ENCODE peak calls at places on chromosomes 3 and 15, in seven cellular contexts. One of them, this sample, is unnamed.

GRCh38 chr3:43647331-43648166 is 25.7 kb upstream of the ANO10 start:
- DNase-seq in KG1: no peak
- DNase-seq in foreskin fibroblast: no peak
- DNase-seq in activated naive CD4-positive, alpha-beta T cell treated with anti-CD3 and anti-CD28 coated beads, Interleukin-2, amount 10 ng/mL, durations not matched to agents 7 days and 5 days: no peak
- DNase-seq in astrocyte of the hippocampus: no peak
- DNase-seq in cardiac fibroblast: peak
- DNase-seq in endothelial cell of umbilical vein: no peak
- DNase-seq in this sample: no peak

GRCh38 chr3:89946863-89947262 is 839.4 kb downstream of the EPHA3 start:
- DNase-seq in KG1: no peak
- DNase-seq in foreskin fibroblast: no peak
- DNase-seq in activated naive CD4-positive, alpha-beta T cell treated with anti-CD3 and anti-CD28 coated beads, Interleukin-2, amount 10 ng/mL, durations not matched to agents 7 days and 5 days: no peak
- DNase-seq in astrocyte of the hippocampus: no peak
- DNase-seq in cardiac fibroblast: no peak
- DNase-seq in endothelial cell of umbilical vein: no peak
- DNase-seq in this sample: no peak

GRCh38 chr3:105722943-105723556 is 145.8 kb downstream of the CBLB start:
- DNase-seq in KG1: peak
- DNase-seq in foreskin fibroblast: no peak
- DNase-seq in activated naive CD4-positive, alpha-beta T cell treated with anti-CD3 and anti-CD28 coated beads, Interleukin-2, amount 10 ng/mL, durations not matched to agents 7 days and 5 days: no peak
- DNase-seq in astrocyte of the hippocampus: no peak
- DNase-seq in cardiac fibroblast: no peak
- DNase-seq in endothelial cell of umbilical vein: no peak
- DNase-seq in this sample: no peak

GRCh38 chr3:66450389-66451022 is 50.3 kb downstream of the LRIG1 start:
- DNase-seq in KG1: no peak
- DNase-seq in foreskin fibroblast: peak
- DNase-seq in activated naive CD4-positive, alpha-beta T cell treated with anti-CD3 and anti-CD28 coated beads, Interleukin-2, amount 10 ng/mL, durations not matched to agents 7 days and 5 days: no peak
- DNase-seq in astrocyte of the hippocampus: peak
- DNase-seq in cardiac fibroblast: peak
- DNase-seq in endothelial cell of umbilical vein: peak
- DNase-seq in this sample: peak

GRCh38 chr3:27978440-27978839 is 256.3 kb upstream of the EOMES start:
- DNase-seq in KG1: no peak
- DNase-seq in foreskin fibroblast: no peak
- DNase-seq in activated naive CD4-positive, alpha-beta T cell treated with anti-CD3 and anti-CD28 coated beads, Interleukin-2, amount 10 ng/mL, durations not matched to agents 7 days and 5 days: no peak
- DNase-seq in astrocyte of the hippocampus: peak
- DNase-seq in cardiac fibroblast: peak
- DNase-seq in endothelial cell of umbilical vein: no peak
- DNase-seq in this sample: no peak

GRCh38 chr15:92663250-92663951 is 7.8 kb upstream of the FAM174B start:
- DNase-seq in KG1: no peak
- DNase-seq in foreskin fibroblast: no peak
- DNase-seq in activated naive CD4-positive, alpha-beta T cell treated with anti-CD3 and anti-CD28 coated beads, Interleukin-2, amount 10 ng/mL, durations not matched to agents 7 days and 5 days: no peak
- DNase-seq in astrocyte of the hippocampus: no peak
- DNase-seq in cardiac fibroblast: no peak
- DNase-seq in endothelial cell of umbilical vein: no peak
- DNase-seq in this sample: no peak

GRCh38 chr3:19216669-19217337 is 68.5 kb downstream of the KCNH8 start:
- DNase-seq in KG1: no peak
- DNase-seq in foreskin fibroblast: no peak
- DNase-seq in activated naive CD4-positive, alpha-beta T cell treated with anti-CD3 and anti-CD28 coated beads, Interleukin-2, amount 10 ng/mL, durations not matched to agents 7 days and 5 days: no peak
- DNase-seq in astrocyte of the hippocampus: peak
- DNase-seq in cardiac fibroblast: no peak
- DNase-seq in endothelial cell of umbilical vein: no peak
- DNase-seq in this sample: no peak

GRCh38 chr3:188683032-188683491 is 488.7 kb upstream of the TPRG1 start:
- DNase-seq in KG1: no peak
- DNase-seq in foreskin fibroblast: peak
- DNase-seq in activated naive CD4-positive, alpha-beta T cell treated with anti-CD3 and anti-CD28 coated beads, Interleukin-2, amount 10 ng/mL, durations not matched to agents 7 days and 5 days: no peak
- DNase-seq in astrocyte of the hippocampus: peak
- DNase-seq in cardiac fibroblast: peak
- DNase-seq in endothelial cell of umbilical vein: no peak
- DNase-seq in this sample: no peak

GRCh38 chr15:84702961-84703482 is 12.9 kb downstream of the SEC11A start:
- DNase-seq in KG1: no peak
- DNase-seq in foreskin fibroblast: peak
- DNase-seq in activated naive CD4-positive, alpha-beta T cell treated with anti-CD3 and anti-CD28 coated beads, Interleukin-2, amount 10 ng/mL, durations not matched to agents 7 days and 5 days: no peak
- DNase-seq in astrocyte of the hippocampus: peak
- DNase-seq in cardiac fibroblast: peak
- DNase-seq in endothelial cell of umbilical vein: peak
- DNase-seq in this sample: peak

GRCh38 chr3:12175844-12176453 is 17.2 kb upstream of the TIMP4 start:
- DNase-seq in KG1: no peak
- DNase-seq in foreskin fibroblast: no peak
- DNase-seq in activated naive CD4-positive, alpha-beta T cell treated with anti-CD3 and anti-CD28 coated beads, Interleukin-2, amount 10 ng/mL, durations not matched to agents 7 days and 5 days: peak
- DNase-seq in astrocyte of the hippocampus: peak
- DNase-seq in cardiac fibroblast: peak
- DNase-seq in endothelial cell of umbilical vein: peak
- DNase-seq in this sample: no peak

GRCh38 chr15:76239786-76240185 is 71.5 kb downstream of the ETFA start:
- DNase-seq in KG1: no peak
- DNase-seq in foreskin fibroblast: no peak
- DNase-seq in activated naive CD4-positive, alpha-beta T cell treated with anti-CD3 and anti-CD28 coated beads, Interleukin-2, amount 10 ng/mL, durations not matched to agents 7 days and 5 days: no peak
- DNase-seq in astrocyte of the hippocampus: peak
- DNase-seq in cardiac fibroblast: no peak
- DNase-seq in endothelial cell of umbilical vein: no peak
- DNase-seq in this sample: no peak

GRCh38 chr15:64361259-64361658 is 5.3 kb upstream of the CSNK1G1 start:
- DNase-seq in KG1: no peak
- DNase-seq in foreskin fibroblast: no peak
- DNase-seq in activated naive CD4-positive, alpha-beta T cell treated with anti-CD3 and anti-CD28 coated beads, Interleukin-2, amount 10 ng/mL, durations not matched to agents 7 days and 5 days: no peak
- DNase-seq in astrocyte of the hippocampus: no peak
- DNase-seq in cardiac fibroblast: no peak
- DNase-seq in endothelial cell of umbilical vein: no peak
- DNase-seq in this sample: no peak

GRCh38 chr3:53230041-53230621 is 25.7 kb downstream of the TKT start:
- DNase-seq in KG1: no peak
- DNase-seq in foreskin fibroblast: no peak
- DNase-seq in activated naive CD4-positive, alpha-beta T cell treated with anti-CD3 and anti-CD28 coated beads, Interleukin-2, amount 10 ng/mL, durations not matched to agents 7 days and 5 days: no peak
- DNase-seq in astrocyte of the hippocampus: no peak
- DNase-seq in cardiac fibroblast: no peak
- DNase-seq in endothelial cell of umbilical vein: no peak
- DNase-seq in this sample: no peak

GRCh38 chr3:170534232-170534631 is 51.6 kb downstream of the SLC7A14 start:
- DNase-seq in KG1: no peak
- DNase-seq in foreskin fibroblast: no peak
- DNase-seq in activated naive CD4-positive, alpha-beta T cell treated with anti-CD3 and anti-CD28 coated beads, Interleukin-2, amount 10 ng/mL, durations not matched to agents 7 days and 5 days: no peak
- DNase-seq in astrocyte of the hippocampus: no peak
- DNase-seq in cardiac fibroblast: no peak
- DNase-seq in endothelial cell of umbilical vein: no peak
- DNase-seq in this sample: no peak

GRCh38 chr3:10554746-10555145 is 49.4 kb upstream of the ATP2B2 start:
- DNase-seq in KG1: no peak
- DNase-seq in foreskin fibroblast: no peak
- DNase-seq in activated naive CD4-positive, alpha-beta T cell treated with anti-CD3 and anti-CD28 coated beads, Interleukin-2, amount 10 ng/mL, durations not matched to agents 7 days and 5 days: no peak
- DNase-seq in astrocyte of the hippocampus: no peak
- DNase-seq in cardiac fibroblast: no peak
- DNase-seq in endothelial cell of umbilical vein: no peak
- DNase-seq in this sample: no peak

GRCh38 chr3:183539821-183540220 is 15.7 kb downstream of the KLHL6 start:
- DNase-seq in KG1: no peak
- DNase-seq in foreskin fibroblast: no peak
- DNase-seq in activated naive CD4-positive, alpha-beta T cell treated with anti-CD3 and anti-CD28 coated beads, Interleukin-2, amount 10 ng/mL, durations not matched to agents 7 days and 5 days: no peak
- DNase-seq in astrocyte of the hippocampus: no peak
- DNase-seq in cardiac fibroblast: peak
- DNase-seq in endothelial cell of umbilical vein: no peak
- DNase-seq in this sample: no peak

GRCh38 chr3:55245391-55245790 is 241.7 kb downstream of the WNT5A start:
- DNase-seq in KG1: no peak
- DNase-seq in foreskin fibroblast: no peak
- DNase-seq in activated naive CD4-positive, alpha-beta T cell treated with anti-CD3 and anti-CD28 coated beads, Interleukin-2, amount 10 ng/mL, durations not matched to agents 7 days and 5 days: no peak
- DNase-seq in astrocyte of the hippocampus: no peak
- DNase-seq in cardiac fibroblast: peak
- DNase-seq in endothelial cell of umbilical vein: no peak
- DNase-seq in this sample: no peak

GRCh38 chr3:65575376-65575840 is 463.3 kb downstream of the MAGI1 start:
- DNase-seq in KG1: no peak
- DNase-seq in foreskin fibroblast: peak
- DNase-seq in activated naive CD4-positive, alpha-beta T cell treated with anti-CD3 and anti-CD28 coated beads, Interleukin-2, amount 10 ng/mL, durations not matched to agents 7 days and 5 days: no peak
- DNase-seq in astrocyte of the hippocampus: peak
- DNase-seq in cardiac fibroblast: peak
- DNase-seq in endothelial cell of umbilical vein: peak
- DNase-seq in this sample: no peak

GRCh38 chr3:27880969-27881892 is 159.1 kb upstream of the EOMES start:
- DNase-seq in KG1: peak
- DNase-seq in foreskin fibroblast: no peak
- DNase-seq in activated naive CD4-positive, alpha-beta T cell treated with anti-CD3 and anti-CD28 coated beads, Interleukin-2, amount 10 ng/mL, durations not matched to agents 7 days and 5 days: peak
- DNase-seq in astrocyte of the hippocampus: no peak
- DNase-seq in cardiac fibroblast: no peak
- DNase-seq in endothelial cell of umbilical vein: no peak
- DNase-seq in this sample: no peak

This sample was measured in C1 segment of cervical spinal cord.